ENCODE peak calls at places on chromosomes 11 and 22, in four cellular contexts. N is tibial artery, J is tibial nerve, E is H9. P is an unnamed sample. For H3K4me1, the result is how much of the 10 kb centered on the place peaks cover.

GRCh38 chr22:42560381-42560780 is 6.6 kb downstream of the SERHL2 start:
- DNase-seq in N (no peak), J (no peak), E (no peak), P (no peak)

GRCh38 chr11:64305691-64306562 is 603 bp downstream of the ESRRA start:
- DNase-seq in N (peak), J (peak), E (peak), P (peak)

GRCh38 chr11:96314326-96315050 is 28.5 kb downstream of the MAML2 start:
- DNase-seq in N (peak), J (no peak), E (no peak), P (peak)

GRCh38 chr11:10322830-10323792 is 18.2 kb downstream of the ADM start:
- DNase-seq in N (peak), J (no peak), E (no peak), P (peak)

GRCh38 chr22:42376721-42377177 is 55.5 kb downstream of the NFAM1 start:
- DNase-seq in N (peak), J (peak), E (peak), P (peak)

GRCh38 chr11:19191530-19192169 is 10.1 kb downstream of the CSRP3 start:
- DNase-seq in N (no peak), J (no peak), E (no peak), P (peak)

GRCh38 chr22:47395481-47395880 is 633.0 kb downstream of the TBC1D22A start:
- DNase-seq in N (peak), J (no peak), E (no peak), P (no peak)

GRCh38 chr11:12771875-12772274 is 97.7 kb downstream of the TEAD1 start:
- DNase-seq in N (no peak), J (no peak), E (no peak), P (no peak)

GRCh38 chr22:46352691-46353386 is 17.3 kb downstream of the TRMU start:
- DNase-seq in N (no peak), J (no peak), E (peak), P (peak)

GRCh38 chr11:79244175-79244804 is 196.5 kb downstream of the TENM4 start:
- DNase-seq in N (peak), J (peak), E (no peak), P (no peak)

GRCh38 chr22:36397081-36397766 is 9.5 kb upstream of the MYH9 start:
- DNase-seq in N (no peak), J (no peak), E (no peak), P (no peak)

GRCh38 chr11:129191649-129192048 is 476 bp downstream of the ARHGAP32 start:
- DNase-seq in N (no peak), J (no peak), E (no peak), P (no peak)

GRCh38 chr11:17148536-17148935 is 59.2 kb downstream of the PIK3C2A start:
- DNase-seq in N (no peak), J (no peak), E (no peak), P (no peak)

GRCh38 chr11:20474176-20474950 is 86.8 kb downstream of the PRMT3 start:
- DNase-seq in N (peak), J (no peak), E (peak), P (peak)

GRCh38 chr11:38089728-38090127 is 1491.7 kb upstream of the RAG2 start:
- DNase-seq in N (no peak), J (no peak), E (no peak), P (no peak)

GRCh38 chr11:83051760-83052671 is 19.7 kb downstream of the RAB30 start:
- DNase-seq in N (peak), J (no peak), E (no peak), P (peak)

GRCh38 chr11:106917973-106918372 is 100.3 kb downstream of the GUCY1A2 start:
- DNase-seq in N (no peak), J (no peak), E (peak), P (no peak)

GRCh38 chr11:614091-614582 is 1.6 kb downstream of the IRF7 start:
- DNase-seq in N (no peak), J (no peak), E (no peak), P (no peak)

GRCh38 chr22:48070760-48071159 is 1308.3 kb downstream of the TBC1D22A start:
- DNase-seq in N (no peak), J (no peak), E (peak), P (no peak)

GRCh38 chr11:32385998-32386397 is 49.3 kb downstream of the WT1 start:
- DNase-seq in N (no peak), J (no peak), E (peak), P (peak)

GRCh38 chr11:95487391-95487790 is 256.4 kb upstream of the SESN3 start:
- DNase-seq in N (no peak), J (no peak), E (no peak), P (no peak)

GRCh38 chr11:72038491-72038890 is 39.8 kb downstream of the IL18BP start:
- DNase-seq in N (peak), J (peak), E (no peak), P (peak)

GRCh38 chr11:43419460-43419859 is 60.7 kb downstream of the TTC17 start:
- DNase-seq in N (no peak), J (no peak), E (no peak), P (no peak)

GRCh38 chr11:11587122-11587521 is 34.7 kb downstream of the GALNT18 start:
- DNase-seq in N (no peak), J (no peak), E (peak), P (no peak)

GRCh38 chr11:123483058-123483457 is 53.0 kb downstream of the GRAMD1B start:
- DNase-seq in N (no peak), J (no peak), E (no peak), P (no peak)

GRCh38 chr11:117663389-117663788 is 133.6 kb downstream of the DSCAML1 start:
- DNase-seq in N (no peak), J (no peak), E (no peak), P (no peak)

GRCh38 chr11:113991170-113991569 is 16.3 kb downstream of the HTR3A start:
- DNase-seq in N (no peak), J (no peak), E (peak), P (peak)

GRCh38 chr11:14132312-14132711 is 169.8 kb downstream of the SPON1 start:
- DNase-seq in N (no peak), J (no peak), E (no peak), P (peak)

GRCh38 chr11:4863893-4864292 is 14.9 kb upstream of the OR51S1 start:
- DNase-seq in N (no peak), J (no peak), E (no peak), P (no peak)

GRCh38 chr11:71086687-71087258 is 165.6 kb downstream of the SHANK2 start:
- DNase-seq in N (no peak), J (no peak), E (peak), P (no peak)

GRCh38 chr11:58318532-58318931 is 40.3 kb downstream of the OR5B17 start:
- DNase-seq in N (no peak), J (no peak), E (no peak), P (no peak)

GRCh38 chr11:35580397-35580781 is 37.9 kb upstream of the FJX1 start:
- DNase-seq in N (no peak), J (no peak), E (no peak), P (no peak)

GRCh38 chr11:44601471-44602370 is 36.3 kb downstream of the CD82 start:
- DNase-seq in N (no peak), J (no peak), E (no peak), P (no peak)

GRCh38 chr11:11774928-11775327 is 66.8 kb upstream of the USP47 start:
- DNase-seq in N (no peak), J (no peak), E (no peak), P (no peak)

GRCh38 chr11:131195801-131196517 is 174.5 kb upstream of the NTM start:
- DNase-seq in N (no peak), J (no peak), E (no peak), P (peak)

DNA sequence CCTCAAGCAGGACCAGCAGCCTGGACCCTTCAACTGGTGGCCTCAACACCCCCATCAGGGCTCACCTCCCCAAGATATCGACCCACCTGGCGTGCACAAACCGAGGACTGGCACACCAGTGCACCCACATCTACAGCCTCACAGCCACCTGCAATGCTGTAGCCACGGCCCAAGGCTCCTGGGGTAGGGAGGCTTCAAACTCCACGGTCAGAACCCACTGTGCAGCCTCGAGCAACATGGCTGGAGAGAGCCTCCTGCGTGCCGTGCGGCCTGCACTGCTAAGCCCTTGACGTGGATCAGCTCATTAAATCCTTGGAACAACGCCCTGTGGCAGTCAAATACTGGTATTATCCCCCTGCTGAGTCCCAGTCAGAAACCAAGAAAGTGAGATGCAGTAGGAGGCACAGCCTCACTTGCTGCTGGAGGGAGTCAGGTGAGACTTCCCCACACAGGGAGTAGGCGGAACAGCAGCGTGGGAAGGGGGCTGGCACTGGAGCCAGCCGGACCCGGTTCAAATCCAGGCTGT is 4.6 kb downstream of the CARD10 start:
- DNase-seq in N (no peak), J (no peak), E (no peak), P (no peak)
- H3K4me1 ChIP-seq in N (under half), J (under half), E (under half), P (half or more)

DNA sequence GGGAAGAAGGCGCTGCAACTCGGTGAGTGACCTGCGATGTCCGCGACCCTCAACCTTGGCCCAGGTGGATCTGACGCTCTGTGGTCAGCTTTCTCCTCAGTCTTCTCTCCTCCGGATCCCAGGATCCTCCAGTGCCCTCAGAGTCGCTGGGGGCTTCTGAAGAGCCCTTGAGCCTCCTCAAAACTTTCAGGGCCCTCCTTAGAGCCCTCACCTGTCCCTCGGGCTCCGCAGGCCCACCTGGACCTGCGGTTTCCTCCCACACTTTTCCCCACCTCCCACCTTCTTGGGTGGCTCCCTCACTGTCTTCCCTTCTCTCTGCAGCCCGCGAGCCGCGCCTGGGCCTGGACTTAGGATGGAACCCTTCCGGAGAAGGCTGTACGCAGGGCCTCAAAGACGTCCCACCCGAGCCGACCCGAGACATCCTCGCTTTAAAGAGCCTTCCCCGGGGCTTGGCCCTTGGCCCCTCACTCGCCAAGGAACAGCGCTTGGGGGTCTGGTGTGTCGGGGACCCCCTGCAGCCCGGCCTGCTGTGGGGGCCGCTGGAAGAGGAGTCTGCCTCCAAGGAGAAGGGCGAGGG is 335 bp downstream of the ZNF408 start:
- DNase-seq in N (no peak), J (no peak), E (no peak), P (no peak)
- H3K4me1 ChIP-seq in N (under half), J (under half), E (under half), P (half or more)

GRCh38 chr11:102148059-102148458 is 37.8 kb downstream of the YAP1 start:
- DNase-seq in N (no peak), J (no peak), E (no peak), P (no peak)
- H3K4me1 ChIP-seq in N (under half), J (under half), E (under half), P (under half)

GRCh38 chr11:121330614-121331435 is 38.3 kb downstream of the SC5D start:
- DNase-seq in N (no peak), J (no peak), E (no peak), P (no peak)
- H3K4me1 ChIP-seq in N (under half), J (under half), E (under half), P (under half)

GRCh38 chr11:68373189-68373809 is 60.9 kb downstream of the LRP5 start:
- DNase-seq in N (peak), J (peak), E (no peak), P (peak)

GRCh38 chr11:68370211-68371111 is 58.1 kb downstream of the LRP5 start:
- DNase-seq in N (peak), J (no peak), E (no peak), P (peak)

GRCh38 chr11:68372625-68373024 is 60.2 kb downstream of the LRP5 start:
- DNase-seq in N (no peak), J (no peak), E (no peak), P (no peak)

GRCh38 chr11:68371176-68372041 is 59.0 kb downstream of the LRP5 start:
- DNase-seq in N (peak), J (no peak), E (no peak), P (peak)

DNA sequence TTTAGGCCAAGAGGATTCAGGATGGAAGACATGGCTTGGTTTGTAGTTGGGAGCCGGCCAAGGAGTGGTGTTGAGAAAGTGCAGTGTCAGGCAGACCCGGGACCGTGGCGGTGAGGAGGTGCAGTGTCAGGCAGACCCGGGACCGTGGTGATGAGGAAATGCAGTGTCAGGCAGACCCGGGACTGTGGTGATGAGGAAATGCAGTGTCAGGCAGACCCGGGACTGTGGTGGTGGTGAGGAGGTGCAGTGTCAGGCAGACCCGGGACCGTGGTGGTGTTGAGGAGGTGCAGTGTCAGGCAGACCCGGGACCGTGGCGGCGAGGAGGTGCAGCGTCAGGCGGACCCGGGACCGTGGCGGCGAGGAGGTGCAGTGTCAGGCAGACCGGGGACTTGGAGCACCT is 59.7 kb downstream of the LRP5 start:
- DNase-seq in N (no peak), J (no peak), E (no peak), P (no peak)
- H3K4me1 ChIP-seq in N (under half), J (under half), E (under half), P (half or more)

DNA sequence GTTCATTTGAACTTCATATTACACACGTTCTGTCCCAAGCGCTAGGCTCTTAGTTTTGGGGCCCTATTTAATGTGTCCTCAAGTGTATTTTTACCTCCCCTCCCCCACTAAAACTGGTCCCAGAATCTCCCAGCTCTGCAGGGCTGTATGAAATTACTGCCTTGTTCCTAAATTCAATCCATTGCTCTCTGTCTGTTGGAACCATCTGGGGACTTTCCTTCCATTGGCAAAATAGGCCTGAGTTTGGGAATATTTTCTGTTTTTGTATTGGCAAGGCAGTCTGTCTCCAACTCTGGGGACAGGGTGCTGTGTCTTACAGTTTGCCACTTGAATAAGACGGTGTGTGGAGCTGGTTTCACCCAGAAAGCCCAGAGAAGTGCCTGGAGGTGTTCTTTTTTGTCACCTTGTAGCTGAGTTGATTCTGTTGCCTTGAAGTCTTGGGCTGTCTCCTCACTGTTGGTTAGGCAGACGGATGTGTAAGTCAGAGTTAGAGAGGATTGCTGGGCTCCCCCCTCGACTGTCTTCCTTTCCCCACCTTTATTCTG is 1.3 kb downstream of the PACS1 start:
- DNase-seq in N (no peak), J (no peak), E (no peak), P (no peak)
- H3K4me1 ChIP-seq in N (under half), J (under half), E (under half), P (under half)

GRCh38 chr11:126360049-126360446 is 4.6 kb downstream of the ST3GAL4 start:
- DNase-seq in N (no peak), J (no peak), E (no peak), P (no peak)

GRCh38 chr11:126357055-126357962 is 1.8 kb downstream of the ST3GAL4 start:
- DNase-seq in N (no peak), J (no peak), E (no peak), P (no peak)

GRCh38 chr11:126358763-126359160 is 3.3 kb downstream of the ST3GAL4 start:
- DNase-seq in N (no peak), J (no peak), E (no peak), P (no peak)

GRCh38 chr11:126359431-126360048 is 4.1 kb downstream of the ST3GAL4 start:
- DNase-seq in N (peak), J (peak), E (no peak), P (peak)

DNA sequence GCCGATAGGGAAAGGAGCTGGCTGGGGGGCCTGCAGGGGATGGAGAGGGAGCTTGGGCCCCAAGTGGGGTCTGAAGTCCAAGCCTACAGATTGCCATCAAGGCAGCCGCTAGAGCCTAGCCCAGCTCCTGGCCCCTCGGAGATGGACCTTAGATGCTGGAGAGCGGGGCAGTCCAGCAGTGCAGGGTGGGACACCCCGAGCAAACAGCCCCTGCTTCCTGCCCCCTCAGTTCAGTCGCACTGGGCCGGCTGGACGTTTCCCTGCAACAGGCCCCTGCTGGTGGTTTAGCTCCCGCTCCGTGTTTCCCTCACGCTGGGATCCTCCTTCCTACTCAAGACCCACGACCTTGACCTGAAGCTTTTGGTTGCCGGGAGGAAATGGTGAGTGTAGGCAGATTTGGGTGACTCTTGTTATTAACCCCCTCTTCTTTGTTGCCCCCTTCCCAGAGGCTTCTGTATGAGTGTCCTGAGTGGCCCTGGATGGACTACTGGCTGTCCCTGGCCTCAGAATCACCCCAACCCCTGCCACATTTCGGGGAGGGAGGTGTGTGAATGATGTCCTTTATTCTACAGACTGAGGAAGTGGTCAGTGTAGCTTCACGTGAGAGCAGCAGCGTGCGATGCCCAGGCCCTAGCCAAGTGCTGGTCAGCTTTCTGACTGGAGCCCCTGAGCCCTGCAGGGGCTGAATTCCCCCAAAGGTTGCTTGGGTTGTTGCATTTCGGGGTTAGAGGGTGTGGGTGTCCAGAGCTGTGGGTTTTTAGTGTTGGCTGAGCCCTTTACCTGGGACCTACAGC is 2.7 kb downstream of the ST3GAL4 start:
- DNase-seq in N (no peak), J (no peak), E (no peak), P (no peak)
- H3K4me1 ChIP-seq in N (under half), J (under half), E (under half), P (half or more)

DNA sequence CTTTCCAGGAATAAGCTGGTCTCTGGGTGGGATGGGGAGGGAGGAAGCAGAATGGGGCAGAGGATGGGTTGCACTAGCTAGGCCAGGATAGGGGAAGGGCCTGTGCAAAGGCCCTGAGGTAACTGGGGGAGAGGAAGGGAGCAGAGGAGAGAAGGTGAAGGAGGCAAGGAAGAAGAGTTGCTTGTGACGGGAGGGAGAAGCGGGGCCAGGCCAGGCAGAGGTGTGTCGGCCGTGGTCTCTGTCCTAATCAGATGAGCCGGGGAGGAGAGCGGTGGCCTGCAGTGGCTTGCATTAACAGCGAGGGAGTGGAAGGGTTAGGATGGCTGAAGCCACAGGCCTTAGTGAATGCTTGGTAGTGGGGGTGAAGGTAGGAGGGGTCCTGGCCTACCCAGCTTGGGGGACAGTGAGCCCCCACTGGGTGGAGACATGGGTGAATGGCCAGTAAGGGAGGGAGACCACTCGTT is 6.0 kb upstream of the DERL3 start:
- DNase-seq in N (no peak), J (no peak), E (no peak), P (no peak)
- H3K4me1 ChIP-seq in N (under half), J (under half), E (under half), P (under half)